ENCODE peak calls at places on chromosomes 5 and 9, in eight cellular contexts. M is ovary, Y is spleen, E is thyroid gland, J is SJCRH30, O is esophagus squamous epithelium, I is body of pancreas, A is aorta. R is an unnamed sample.
A peak's percentile ranks its signal among the peaks of the same experiment; 100 is the strongest.

GRCh38 chr9:89171693-89172092 is 6.9 kb downstream of the SHC3 start:
- DNase-seq in M (no peak), Y (no peak), E (no peak), J (no peak), O (no peak), I (no peak), A (no peak), R (no peak)

GRCh38 chr5:1182633-1183423 is 18.6 kb upstream of the SLC6A19 start:
- DNase-seq in M (no peak), Y (peak; percentile 51), E (no peak), J (no peak), O (no peak), I (peak; percentile 82), A (peak; percentile 40), R (peak; percentile 28)

GRCh38 chr5:178244566-178244965 is 12.0 kb upstream of the PHYKPL start:
- DNase-seq in M (no peak), Y (no peak), E (no peak), J (no peak), O (no peak), I (no peak), A (no peak), R (no peak)

GRCh38 chr9:90394866-90395265 is 247.8 kb downstream of the DIRAS2 start:
- DNase-seq in M (no peak), Y (no peak), E (no peak), J (no peak), O (no peak), I (no peak), A (no peak), R (no peak)

GRCh38 chr9:101585740-101586139 is 9.0 kb downstream of the PPP3R2 start:
- DNase-seq in M (no peak), Y (no peak), E (no peak), J (no peak), O (no peak), I (no peak), A (no peak), R (no peak)

GRCh38 chr5:180467028-180467427 is 27.2 kb upstream of the CNOT6 start:
- DNase-seq in M (no peak), Y (peak; percentile 77), E (peak; percentile 79), J (no peak), O (no peak), I (peak; percentile 27), A (no peak), R (peak; percentile 68)

GRCh38 chr9:136244776-136245193 is 827 bp downstream of the QSOX2 start:
- DNase-seq in M (no peak), Y (no peak), E (no peak), J (no peak), O (no peak), I (no peak), A (no peak), R (no peak)

GRCh38 chr9:106859957-106860715 is 2.8 kb upstream of the ZNF462 start:
- DNase-seq in M (peak; percentile 64), Y (no peak), E (peak; percentile 52), J (no peak), O (no peak), I (peak; percentile 12), A (peak; percentile 38), R (peak; percentile 34)

GRCh38 chr9:70923941-70924340 is 197.5 kb downstream of the TRPM3 start:
- DNase-seq in M (no peak), Y (no peak), E (no peak), J (no peak), O (no peak), I (no peak), A (no peak), R (no peak)

GRCh38 chr9:128245293-128246151 is 30.3 kb downstream of the GOLGA2 start:
- DNase-seq in M (peak; percentile 54), Y (no peak), E (no peak), J (peak; percentile 70), O (no peak), I (no peak), A (peak; percentile 65), R (peak; percentile 61)

GRCh38 chr9:125538092-125538473 is 168.9 kb downstream of the MAPKAP1 start:
- DNase-seq in M (no peak), Y (no peak), E (peak; percentile 73), J (peak; percentile 47), O (no peak), I (peak; percentile 73), A (no peak), R (no peak)

GRCh38 chr9:129493714-129494047 is 127.2 kb downstream of the C9orf50 start:
- DNase-seq in M (no peak), Y (no peak), E (no peak), J (no peak), O (no peak), I (no peak), A (no peak), R (no peak)

GRCh38 chr5:17132444-17133083 is 84.9 kb upstream of the BASP1 start:
- DNase-seq in M (no peak), Y (no peak), E (no peak), J (no peak), O (no peak), I (no peak), A (no peak), R (no peak)

GRCh38 chr5:172659909-172660628 is 19.0 kb downstream of the NEURL1B start:
- DNase-seq in M (peak; percentile 78), Y (peak; percentile 83), E (peak; percentile 40), J (peak; percentile 99), O (no peak), I (peak; percentile 93), A (peak; percentile 94), R (peak; percentile 88)

GRCh38 chr5:35436441-35437057 is 181.1 kb upstream of the SPEF2 start:
- DNase-seq in M (no peak), Y (no peak), E (no peak), J (peak; percentile 17), O (no peak), I (peak; percentile 30), A (no peak), R (no peak)

GRCh38 chr5:14250094-14250777 is 107.1 kb downstream of the TRIO start:
- DNase-seq in M (peak; percentile 82), Y (no peak), E (peak; percentile 57), J (no peak), O (no peak), I (peak; percentile 62), A (peak; percentile 60), R (peak; percentile 78)

GRCh38 chr5:161007879-161008278 is 155.9 kb upstream of the ATP10B start:
- DNase-seq in M (no peak), Y (no peak), E (no peak), J (no peak), O (no peak), I (no peak), A (no peak), R (no peak)

GRCh38 chr5:32583582-32584232 is 1.6 kb upstream of the SUB1 start:
- DNase-seq in M (no peak), Y (no peak), E (no peak), J (no peak), O (no peak), I (no peak), A (no peak), R (no peak)

GRCh38 chr5:32578764-32579163 is 6.6 kb upstream of the SUB1 start:
- DNase-seq in M (no peak), Y (no peak), E (no peak), J (no peak), O (no peak), I (no peak), A (no peak), R (no peak)

GRCh38 chr5:32578362-32578761 is 7.0 kb upstream of the SUB1 start:
- DNase-seq in M (no peak), Y (no peak), E (no peak), J (no peak), O (no peak), I (no peak), A (no peak), R (no peak)

GRCh38 chr5:32584651-32585050 is 706 bp upstream of the SUB1 start:
- DNase-seq in M (no peak), Y (no peak), E (no peak), J (no peak), O (no peak), I (no peak), A (no peak), R (no peak)

GRCh38 chr5:32581010-32581785 is 4.2 kb upstream of the SUB1 start:
- DNase-seq in M (no peak), Y (peak; percentile 78), E (no peak), J (no peak), O (no peak), I (no peak), A (no peak), R (no peak)
- H3K4me1 ChIP-seq in M (no peaks in the 10 kb centered on the region), Y (peaks cover 52% of the 10 kb centered on the region), E (no peaks in the 10 kb centered on the region), J (peaks cover 6% of the 10 kb centered on the region), O (peaks cover 13% of the 10 kb centered on the region), I (no peaks in the 10 kb centered on the region), A (no peaks in the 10 kb centered on the region), R (no peaks in the 10 kb centered on the region)

GRCh38 chr5:68222824-68223354 is 7.3 kb downstream of the PIK3R1 start:
- DNase-seq in M (no peak), Y (no peak), E (no peak), J (no peak), O (no peak), I (no peak), A (no peak), R (no peak)
- H3K4me1 ChIP-seq in M (peaks cover 14% of the 10 kb centered on the region), Y (peaks cover 100% of the 10 kb centered on the region), E (peaks cover 27% of the 10 kb centered on the region), J (no peaks in the 10 kb centered on the region), O (peaks cover 29% of the 10 kb centered on the region), I (peaks cover 42% of the 10 kb centered on the region), A (peaks cover 1% of the 10 kb centered on the region), R (peaks cover 53% of the 10 kb centered on the region)

DNA sequence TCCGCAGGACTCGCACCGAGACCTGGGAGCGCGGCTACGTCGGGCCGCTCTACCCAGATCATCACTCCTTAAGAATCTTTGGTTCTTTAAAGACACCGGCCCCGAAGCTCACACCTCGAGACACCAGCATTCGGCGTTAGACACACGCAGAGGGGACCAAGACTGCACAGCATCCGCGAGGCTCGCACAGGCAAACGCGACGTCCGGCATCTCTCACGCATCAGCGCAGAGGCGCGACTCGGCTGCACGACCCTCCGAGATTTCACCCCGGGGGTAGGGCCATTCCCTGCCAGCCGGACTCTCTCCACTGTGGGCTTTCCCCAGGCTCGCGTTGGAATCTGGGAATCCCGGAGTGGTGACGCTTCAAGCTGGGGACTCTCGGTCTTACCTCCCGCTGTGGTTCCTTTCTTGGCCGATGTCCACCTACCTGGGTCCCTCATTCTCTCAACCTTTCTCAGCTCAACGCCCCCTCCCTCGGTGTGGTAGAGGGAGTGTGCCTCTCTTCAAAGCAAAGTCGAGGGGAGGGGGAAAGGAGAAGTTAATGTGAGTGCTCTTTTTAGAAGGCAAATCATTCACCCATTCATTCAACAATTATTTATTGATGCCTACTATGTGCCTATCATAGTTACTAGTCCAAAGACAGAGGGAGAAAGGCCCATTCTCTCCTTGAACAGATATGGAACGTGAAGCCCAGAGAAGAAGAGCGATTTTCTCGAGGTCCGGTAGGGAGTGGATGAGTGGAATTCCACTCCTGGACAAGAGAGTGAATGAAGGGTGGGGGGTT is 1.3 kb upstream of the HAND1 start:
- DNase-seq in M (no peak), Y (peak; percentile 66), E (no peak), J (no peak), O (no peak), I (no peak), A (no peak), R (peak; percentile 45)
- H3K4me1 ChIP-seq in M (peaks cover 8% of the 10 kb centered on the region), Y (peaks cover 85% of the 10 kb centered on the region), E (peaks cover 48% of the 10 kb centered on the region), J (no peaks in the 10 kb centered on the region), O (peaks cover 40% of the 10 kb centered on the region), I (peaks cover 72% of the 10 kb centered on the region), A (no peaks in the 10 kb centered on the region), R (peaks cover 49% of the 10 kb centered on the region)

DNA sequence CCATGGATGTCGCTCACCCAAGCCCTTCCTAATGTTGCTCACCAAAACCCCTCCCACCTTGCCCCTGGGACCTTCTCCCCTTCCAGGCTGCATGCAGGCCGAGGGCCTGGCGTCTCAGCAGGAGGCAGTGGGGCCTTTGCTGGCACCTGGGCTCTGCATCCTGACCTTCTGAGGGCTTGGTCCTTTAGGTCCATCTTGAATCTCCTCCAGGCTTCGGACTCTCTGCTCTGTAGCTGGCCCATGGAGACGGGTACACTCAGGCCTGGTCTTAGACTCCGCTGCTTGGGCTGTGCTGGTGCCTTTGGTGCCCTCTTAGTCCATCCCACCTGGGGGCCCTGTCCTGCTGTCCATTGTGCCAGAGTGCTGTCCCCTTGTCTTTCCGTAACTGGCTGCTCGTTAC is 14.0 kb downstream of the TENT4A start:
- DNase-seq in M (no peak), Y (no peak), E (no peak), J (no peak), O (no peak), I (no peak), A (no peak), R (no peak)
- H3K4me1 ChIP-seq in M (peaks cover 22% of the 10 kb centered on the region), Y (peaks cover 100% of the 10 kb centered on the region), E (peaks cover 28% of the 10 kb centered on the region), J (peaks cover 4% of the 10 kb centered on the region), O (peaks cover 33% of the 10 kb centered on the region), I (peaks cover 51% of the 10 kb centered on the region), A (peaks cover 3% of the 10 kb centered on the region), R (peaks cover 88% of the 10 kb centered on the region)